ENCODE peak calls at places on chromosomes 7 and 10, in ten cellular contexts. N is retinal pigment epithelial cell, J is aorta, P is brain microvascular endothelial cell, L is H7, U is posterior cingulate gyrus, V is nucleus accumbens, K is putamen, H is iPS DF 19.7, T is HCT116. Q is an unnamed sample.

GRCh38 chr10:72260588-72261322 is 13.0 kb upstream of the DDIT4 start:
- DNase-seq in N (peak; percentile 89), J (peak; percentile 88), P (peak; percentile 55), L (peak; percentile 99), U (peak; percentile 96), V (peak; percentile 88), K (peak; percentile 87), H (peak; percentile 84), T (no peak), Q (peak; percentile 56)

GRCh38 chr10:134205-134742 is 981 bp upstream of the ZMYND11 start:
- DNase-seq in N (no peak), J (no peak), P (no peak), L (peak; percentile 58), U (no peak), V (no peak), K (no peak), H (no peak), T (no peak), Q (no peak)

GRCh38 chr10:34866848-34867247 is 51.8 kb upstream of the PARD3 start:
- DNase-seq in N (no peak), J (no peak), P (no peak), L (peak; percentile 62), U (no peak), V (no peak), K (no peak), H (peak; percentile 25), T (no peak), Q (no peak)

GRCh38 chr7:1046722-1047679 is 2.7 kb downstream of the GPR146 start:
- DNase-seq in N (no peak), J (no peak), P (no peak), L (no peak), U (no peak), V (no peak), K (no peak), H (no peak), T (no peak), Q (no peak)

GRCh38 chr10:91190876-91191580 is 29.4 kb upstream of the PCGF5 start:
- DNase-seq in N (no peak), J (no peak), P (peak; percentile 44), L (no peak), U (no peak), V (peak; percentile 17), K (peak; percentile 57), H (no peak), T (no peak), Q (no peak)

GRCh38 chr10:18378766-18379165 is 238.5 kb downstream of the CACNB2 start:
- DNase-seq in N (no peak), J (no peak), P (no peak), L (no peak), U (no peak), V (no peak), K (peak; percentile 41), H (no peak), T (no peak), Q (no peak)

GRCh38 chr7:82677064-82677463 is 233.5 kb upstream of the CACNA2D1 start:
- DNase-seq in N (no peak), J (no peak), P (no peak), L (no peak), U (no peak), V (no peak), K (no peak), H (no peak), T (no peak), Q (no peak)

GRCh38 chr10:110681023-110681681 is 37.0 kb downstream of the RBM20 start:
- DNase-seq in N (no peak), J (no peak), P (peak; percentile 55), L (peak; percentile 86), U (no peak), V (no peak), K (no peak), H (peak; percentile 56), T (peak; percentile 22), Q (no peak)

GRCh38 chr10:81920213-81920829 is 45.3 kb downstream of the NRG3 start:
- DNase-seq in N (no peak), J (no peak), P (no peak), L (peak; percentile 62), U (no peak), V (no peak), K (no peak), H (no peak), T (no peak), Q (no peak)

GRCh38 chr7:101935521-101936141 is 118.2 kb downstream of the CUX1 start:
- DNase-seq in N (no peak), J (peak; percentile 43), P (no peak), L (no peak), U (no peak), V (no peak), K (no peak), H (no peak), T (no peak), Q (no peak)

GRCh38 chr10:49650724-49651034 is 28.8 kb upstream of the C10orf53 start:
- DNase-seq in N (no peak), J (no peak), P (no peak), L (no peak), U (no peak), V (no peak), K (no peak), H (no peak), T (no peak), Q (no peak)

GRCh38 chr7:92133737-92134270 is 473 bp downstream of the CYP51A1 start:
- DNase-seq in N (peak; percentile 39), J (peak; percentile 77), P (peak; percentile 51), L (peak; percentile 87), U (peak; percentile 91), V (peak; percentile 49), K (peak; percentile 48), H (peak; percentile 50), T (peak; percentile 33), Q (peak; percentile 16)

GRCh38 chr7:12436126-12436525 is 32.5 kb upstream of the VWDE start:
- DNase-seq in N (no peak), J (no peak), P (no peak), L (no peak), U (no peak), V (no peak), K (no peak), H (no peak), T (no peak), Q (no peak)

Q was measured in astrocyte of the cerebellum.